ENCODE peak calls at places on chromosome 12, in nine cellular contexts. X is hepatocyte; Z is IMR-90; S is stimulated activated CD8-positive, alpha-beta memory T cell treated with anti-CD3 and anti-CD28 coated beads, Interleukin-2, amount 100 ng/mL, for 1 hour; G is T-helper 1 cell; N is activated CD8-positive, alpha-beta memory T cell treated with anti-CD3 and anti-CD28 coated beads for 24 hours; A is SK-MEL-5; W is GM18507; F is NCI-H187. P is an unnamed sample.

GRCh38 chr12:10910380-10910779 is 1.0 kb upstream of the TAS2R13 start:
- DNase-seq in X (no peak), Z (no peak), S (no peak), G (no peak), N (no peak), A (no peak), W (no peak), F (no peak), P (no peak)

GRCh38 chr12:79547735-79548347 is 142.9 kb downstream of the PAWR start:
- DNase-seq in X (peak), Z (peak), S (no peak), G (no peak), N (no peak), A (peak), W (no peak), F (no peak), P (peak)

GRCh38 chr12:10160659-10161386 is 11.1 kb downstream of the OLR1 start:
- DNase-seq in X (no peak), Z (no peak), S (no peak), G (no peak), N (no peak), A (no peak), W (no peak), F (no peak), P (no peak)

GRCh38 chr12:120267736-120268135 is 2.2 kb upstream of the PXN start:
- DNase-seq in X (peak), Z (no peak), S (no peak), G (no peak), N (no peak), A (no peak), W (no peak), F (no peak), P (no peak)

GRCh38 chr12:21788089-21788983 is 13.8 kb upstream of the KCNJ8 start:
- DNase-seq in X (no peak), Z (no peak), S (no peak), G (no peak), N (no peak), A (no peak), W (no peak), F (no peak), P (no peak)

GRCh38 chr12:124780336-124780735 is 83.3 kb downstream of the SCARB1 start:
- DNase-seq in X (no peak), Z (no peak), S (no peak), G (no peak), N (no peak), A (no peak), W (no peak), F (no peak), P (no peak)

GRCh38 chr12:79415754-79416435 is 274.9 kb downstream of the PAWR start:
- DNase-seq in X (peak), Z (peak), S (no peak), G (no peak), N (no peak), A (no peak), W (no peak), F (no peak), P (peak)

GRCh38 chr12:116015525-116015924 is 262.0 kb downstream of the MED13L start:
- DNase-seq in X (peak), Z (peak), S (no peak), G (no peak), N (no peak), A (peak), W (no peak), F (no peak), P (peak)

GRCh38 chr12:130540376-130540775 is 175.7 kb downstream of the RIMBP2 start:
- DNase-seq in X (no peak), Z (no peak), S (no peak), G (no peak), N (no peak), A (no peak), W (no peak), F (no peak), P (no peak)

GRCh38 chr12:48053883-48054282 is 49.6 kb upstream of the COL2A1 start:
- DNase-seq in X (no peak), Z (no peak), S (no peak), G (no peak), N (no peak), A (no peak), W (no peak), F (no peak), P (no peak)

GRCh38 chr12:132708150-132708549 is 2.5 kb upstream of the PGAM5 start:
- DNase-seq in X (no peak), Z (no peak), S (no peak), G (no peak), N (no peak), A (no peak), W (no peak), F (no peak), P (no peak)

GRCh38 chr12:6759741-6760140 is 6.4 kb upstream of the PTMS start:
- DNase-seq in X (no peak), Z (no peak), S (no peak), G (no peak), N (no peak), A (no peak), W (no peak), F (no peak), P (no peak)

P was measured in HT-29.